ENCODE peak calls at places on chromosomes 11 and 22, in eight cellular contexts. A is H7; O is non-pigmented ciliary epithelial cell; B is activated gamma-delta T cell treated with anti-CD3 and anti-CD28 coated beads, Interleukin-2, amount 50 U/mL, for 16 hours; D is aorta; N is stimulated activated CD8-positive, alpha-beta memory T cell treated with anti-CD3 and anti-CD28 coated beads, Interleukin-4, amount 100 ng/mL, for 24 hours; C is fibroblast of villous mesenchyme; Z is progenitor cell of endocrine pancreas. E is an unnamed sample.

GRCh38 chr22:50162391-50162956 is 8.1 kb upstream of the PANX2 start:
- DNase-seq in N (no peak), C (no peak), B (no peak), A (no peak), D (no peak), O (no peak), Z (no peak), E (no peak)

GRCh38 chr11:123740787-123741158 is 687 bp downstream of the ZNF202 start:
- DNase-seq in C (peak; percentile 5), D (no peak), A (no peak), O (no peak), Z (no peak), N (no peak), B (no peak), E (no peak)

GRCh38 chr22:46077669-46078099 is 72.6 kb upstream of the PPARA start:
- DNase-seq in Z (no peak), A (no peak), C (peak; percentile 45), O (no peak), D (peak; percentile 52), N (no peak), B (no peak), E (no peak)

GRCh38 chr11:122720482-122720881 is 65.0 kb downstream of the UBASH3B start:
- DNase-seq in N (no peak), Z (no peak), B (no peak), A (no peak), D (no peak), O (no peak), C (peak; percentile 46), E (no peak)

GRCh38 chr11:65482306-65482850 is 16.5 kb upstream of the MALAT1 start:
- DNase-seq in B (no peak), O (no peak), N (no peak), Z (no peak), D (peak; percentile 22), C (no peak), A (no peak), E (no peak)

GRCh38 chr11:31882951-31883392 is 71.8 kb upstream of the PAX6 start:
- DNase-seq in B (no peak), C (no peak), D (no peak), Z (no peak), O (no peak), N (no peak), A (peak; percentile 43), E (peak; percentile 29)

GRCh38 chr11:10592331-10592730 is 23.9 kb upstream of the LYVE1 start:
- DNase-seq in D (no peak), O (peak; percentile 81), N (no peak), C (peak; percentile 88), B (no peak), A (no peak), Z (no peak), E (no peak)

GRCh38 chr22:42780070-42780540 is 59.4 kb upstream of the A4GALT start:
- DNase-seq in A (peak; percentile 89), O (peak; percentile 94), N (peak; percentile 7), B (peak; percentile 24), Z (peak; percentile 30), C (peak; percentile 97), D (no peak), E (no peak)

GRCh38 chr11:12811861-12812260 is 137.6 kb downstream of the TEAD1 start:
- DNase-seq in N (no peak), C (no peak), Z (no peak), O (no peak), A (no peak), B (no peak), D (no peak), E (no peak)

GRCh38 chr11:94017446-94017845 is 3.7 kb upstream of the HEPHL1 start:
- DNase-seq in N (no peak), D (no peak), C (no peak), O (no peak), B (no peak), A (no peak), Z (no peak), E (no peak)

GRCh38 chr11:33694346-33695050 is 6.1 kb downstream of the C11orf91 start:
- DNase-seq in B (no peak), D (no peak), C (no peak), Z (no peak), N (no peak), O (no peak), A (no peak), E (no peak)

GRCh38 chr11:36791957-36792356 is 193.9 kb upstream of the RAG2 start:
- DNase-seq in C (no peak), Z (no peak), A (no peak), O (no peak), D (no peak), B (no peak), N (no peak), E (no peak)

GRCh38 chr22:36463783-36464184 is 17.7 kb downstream of the TXN2 start:
- DNase-seq in B (no peak), D (peak; percentile 87), O (no peak), Z (no peak), A (peak; percentile 62), N (no peak), C (no peak), E (no peak)

GRCh38 chr11:57885298-57886035 is 123.9 kb downstream of the CTNND1 start:
- DNase-seq in C (peak; percentile 26), B (no peak), D (no peak), N (no peak), Z (peak; percentile 19), O (peak; percentile 2), A (peak; percentile 12), E (no peak)

GRCh38 chr11:113957016-113957415 is 17.9 kb upstream of the HTR3A start:
- DNase-seq in N (no peak), O (no peak), Z (no peak), C (no peak), B (no peak), A (no peak), D (no peak), E (no peak)

GRCh38 chr11:33044281-33044680 is 4.9 kb downstream of the TCP11L1 start:
- DNase-seq in C (no peak), D (no peak), O (no peak), A (no peak), B (no peak), N (no peak), Z (no peak), E (no peak)

GRCh38 chr11:27396259-27396839 is 33.3 kb upstream of the CCDC34 start:
- DNase-seq in N (no peak), B (no peak), D (no peak), A (no peak), Z (no peak), C (no peak), O (no peak), E (no peak)

GRCh38 chr11:123197711-123198110 is 2.7 kb upstream of the CLMP start:
- DNase-seq in B (no peak), A (no peak), C (peak; percentile 98), O (peak; percentile 83), D (no peak), N (no peak), Z (no peak), E (no peak)

GRCh38 chr11:17352925-17353227 is 1.3 kb downstream of the NCR3LG1 start:
- DNase-seq in C (peak; percentile 58), Z (peak; percentile 13), O (no peak), A (peak; percentile 62), B (peak; percentile 19), D (no peak), N (peak; percentile 30), E (no peak)

GRCh38 chr22:43720718-43721117 is 91.4 kb downstream of the EFCAB6 start:
- DNase-seq in B (no peak), N (no peak), O (no peak), Z (no peak), A (no peak), D (no peak), C (no peak), E (no peak)

GRCh38 chr11:123742334-123742733 is 874 bp upstream of the ZNF202 start:
- DNase-seq in N (no peak), C (no peak), Z (no peak), B (no peak), O (no peak), D (no peak), A (peak; percentile 29), E (no peak)

GRCh38 chr11:134273317-134273712 is 2.9 kb upstream of the GLB1L3 start:
- DNase-seq in C (no peak), D (no peak), B (no peak), N (no peak), A (no peak), Z (no peak), O (no peak), E (no peak)

GRCh38 chr11:12871788-12872321 is 137.3 kb upstream of the RASSF10 start:
- DNase-seq in N (no peak), D (no peak), B (no peak), O (no peak), C (peak; percentile 73), Z (no peak), A (no peak), E (no peak)

GRCh38 chr11:101759771-101760450 is 154.9 kb upstream of the CEP126 start:
- DNase-seq in A (no peak), D (no peak), Z (no peak), B (no peak), C (peak; percentile 21), N (no peak), O (no peak), E (no peak)

GRCh38 chr11:120386774-120387371 is 50.7 kb downstream of the ARHGEF12 start:
- DNase-seq in A (no peak), B (no peak), O (no peak), D (no peak), N (no peak), Z (no peak), C (no peak), E (no peak)

E was measured in H1.